ENCODE peak calls at places on chromosomes 1 and 21, in nine cellular contexts. L is K562, F is tibial nerve, M is sigmoid colon, B is ovary, H is suprapubic skin, T is HepG2, U is A549, Y is SK-N-SH. N is an unnamed sample.

GRCh38 chr21:45889961-45890360 is 91.6 kb upstream of the COL6A1 start:
- DNase-seq in L (no peak), F (no peak), M (no peak), B (no peak), H (no peak), T (no peak), U (no peak), Y (no peak), N (no peak)

GRCh38 chr1:113021430-113022085 is 51.4 kb upstream of the LRIG2 start:
- DNase-seq in L (peak; percentile 31), F (no peak), M (no peak), B (no peak), H (no peak), T (peak; percentile 74), U (no peak), Y (no peak), N (no peak)

GRCh38 chr21:39175154-39175553 is 8.1 kb downstream of the PSMG1 start:
- DNase-seq in L (no peak), F (no peak), M (no peak), B (no peak), H (no peak), T (no peak), U (no peak), Y (no peak), N (no peak)

GRCh38 chr1:177490240-177490639 is 319.5 kb downstream of the BRINP2 start:
- DNase-seq in L (no peak), F (no peak), M (no peak), B (no peak), H (no peak), T (no peak), U (no peak), Y (no peak), N (no peak)

GRCh38 chr1:202623075-202623474 is 87.2 kb downstream of the SYT2 start:
- DNase-seq in L (peak; percentile 65), F (no peak), M (peak; percentile 85), B (peak; percentile 57), H (no peak), T (no peak), U (no peak), Y (no peak), N (no peak)

GRCh38 chr21:45510466-45510955 is 31.7 kb downstream of the SLC19A1 start:
- DNase-seq in L (no peak), F (no peak), M (peak; percentile 60), B (peak; percentile 30), H (peak; percentile 53), T (no peak), U (no peak), Y (no peak), N (no peak)

GRCh38 chr21:15071012-15071411 is 6.2 kb upstream of the NRIP1 start:
- DNase-seq in L (no peak), F (no peak), M (no peak), B (no peak), H (no peak), T (no peak), U (no peak), Y (no peak), N (no peak)

GRCh38 chr1:235597867-235598553 is 51.6 kb downstream of the GNG4 start:
- DNase-seq in L (peak; percentile 40), F (no peak), M (no peak), B (no peak), H (no peak), T (peak; percentile 27), U (peak; percentile 58), Y (no peak), N (no peak)

GRCh38 chr1:17239420-17239819 is 9.5 kb upstream of the PADI3 start:
- DNase-seq in L (peak; percentile 85), F (no peak), M (no peak), B (no peak), H (no peak), T (peak; percentile 45), U (peak; percentile 79), Y (peak; percentile 87), N (peak; percentile 54)

GRCh38 chr1:65281846-65282245 is 27.5 kb upstream of the DNAJC6 start:
- DNase-seq in L (no peak), F (no peak), M (no peak), B (no peak), H (no peak), T (no peak), U (no peak), Y (no peak), N (no peak)

GRCh38 chr21:45900034-45900868 is 81.3 kb upstream of the COL6A1 start:
- DNase-seq in L (no peak), F (no peak), M (no peak), B (no peak), H (peak; percentile 51), T (no peak), U (no peak), Y (no peak), N (no peak)

GRCh38 chr1:156600733-156601121 is 552 bp downstream of the GPATCH4 start:
- DNase-seq in L (no peak), F (no peak), M (no peak), B (no peak), H (no peak), T (no peak), U (no peak), Y (no peak), N (no peak)

GRCh38 chr1:156598125-156598524 is 3.2 kb downstream of the GPATCH4 start:
- DNase-seq in L (no peak), F (no peak), M (peak; percentile 15), B (no peak), H (no peak), T (no peak), U (no peak), Y (no peak), N (no peak)

GRCh38 chr1:156601122-156601830 is at the start of gene GPATCH4:
- DNase-seq in L (peak; percentile 75), F (peak; percentile 50), M (peak; percentile 91), B (peak; percentile 79), H (peak; percentile 90), T (peak; percentile 73), U (peak; percentile 89), Y (peak; percentile 77), N (peak; percentile 79)

GRCh38 chr1:156598731-156599432 is 2.4 kb downstream of the GPATCH4 start:
- DNase-seq in L (no peak), F (no peak), M (no peak), B (no peak), H (no peak), T (no peak), U (no peak), Y (no peak), N (no peak)

GRCh38 chr1:156599811-156600210 is 1.5 kb downstream of the GPATCH4 start:
- DNase-seq in L (no peak), F (no peak), M (no peak), B (no peak), H (no peak), T (peak; percentile 44), U (peak; percentile 60), Y (no peak), N (no peak)
- TF ChIP-seq EP300 in L (no peak), F (no peak), M (no peak), B (no peak), H (no peak), T (no peak), U (no peak), Y (no peak), N (no peak)

DNA sequence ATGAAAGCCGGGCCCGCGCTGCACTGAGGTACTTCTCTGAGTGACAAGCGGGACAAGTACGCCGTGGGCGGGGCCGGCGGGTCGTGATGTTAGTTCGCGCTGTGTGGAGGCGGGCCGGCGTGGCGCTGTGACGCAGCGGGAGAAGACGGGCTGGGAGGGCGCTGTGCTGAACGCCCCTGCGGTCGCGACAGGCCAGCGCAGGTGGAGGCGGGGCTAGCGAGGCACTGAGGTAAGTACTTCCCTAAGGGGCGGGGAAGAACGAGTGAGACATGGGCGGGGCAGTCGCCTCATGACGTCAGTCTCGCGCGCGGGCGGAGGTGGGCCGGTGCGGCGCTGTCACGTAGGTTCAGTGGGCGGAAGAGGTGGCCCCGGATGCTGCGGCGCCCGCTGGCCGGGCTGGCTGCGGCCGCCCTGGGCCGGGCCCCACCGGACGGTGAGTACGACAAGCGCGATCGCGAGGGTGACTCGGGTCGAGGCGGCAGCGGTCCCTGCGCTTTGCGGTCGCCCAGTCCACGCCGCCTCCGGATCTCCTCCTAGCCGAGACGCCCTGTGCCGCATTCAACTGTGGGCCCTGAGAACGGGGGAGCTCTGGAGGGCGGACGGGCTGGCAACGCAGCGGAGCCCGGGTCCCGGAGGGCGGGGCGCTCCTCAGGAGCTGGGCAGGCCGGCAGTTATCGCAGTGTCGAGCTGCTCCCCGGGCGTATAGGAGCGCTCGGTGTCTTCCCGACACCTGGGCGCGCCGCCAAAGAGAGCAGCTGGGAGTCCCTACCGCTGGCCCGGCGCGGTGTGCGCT is at the start of gene GUK1:
- DNase-seq in L (peak; percentile 98), F (peak; percentile 99), M (peak; percentile 100), B (peak; percentile 99), H (peak; percentile 100), T (peak; percentile 96), U (peak; percentile 97), Y (peak; percentile 97), N (peak; percentile 100)
- TF ChIP-seq CTCF in L (peak; percentile 49), F (peak; percentile 10), M (no peak), B (peak; percentile 55), H (peak; percentile 39), T (peak; percentile 83), U (peak; percentile 19), Y (no peak), N (peak; percentile 17)

DNA sequence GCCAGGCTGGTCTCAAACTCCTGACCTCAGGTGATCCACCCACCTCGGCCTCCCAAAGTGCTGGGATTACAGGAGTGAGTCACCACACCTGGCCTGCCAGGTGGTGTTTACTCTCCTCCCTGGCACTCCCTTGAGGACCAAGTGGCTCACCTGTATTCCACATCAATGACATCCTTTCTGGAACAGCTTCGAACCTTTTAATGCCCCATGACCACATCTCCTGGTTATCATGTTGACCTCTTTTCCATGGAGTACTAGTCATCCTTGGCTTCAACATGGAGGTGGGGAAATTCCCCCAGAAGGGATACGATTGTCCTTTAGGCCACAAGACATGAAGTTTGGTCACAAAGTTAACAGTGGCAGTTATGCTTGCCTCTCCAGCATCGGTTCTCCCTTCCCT is 66.9 kb downstream of the CDC7 start:
- DNase-seq in L (no peak), F (no peak), M (no peak), B (no peak), H (no peak), T (no peak), U (no peak), Y (no peak), N (no peak)
- TF ChIP-seq EP300 in L (no peak), F (no peak), M (no peak), B (no peak), H (no peak), T (no peak), U (no peak), Y (no peak), N (no peak)

GRCh38 chr1:229268505-229268904 is 2.4 kb upstream of the RAB4A start:
- DNase-seq in L (no peak), F (no peak), M (no peak), B (no peak), H (no peak), T (no peak), U (no peak), Y (no peak), N (no peak)

GRCh38 chr1:229270547-229271447 is at the start of gene RAB4A:
- DNase-seq in L (peak; percentile 99), F (peak; percentile 46), M (peak; percentile 92), B (peak; percentile 87), H (peak; percentile 87), T (peak; percentile 85), U (peak; percentile 70), Y (peak; percentile 99), N (peak; percentile 92)

GRCh38 chr1:229272164-229273158 is 1.6 kb downstream of the RAB4A start:
- DNase-seq in L (no peak), F (no peak), M (no peak), B (no peak), H (no peak), T (no peak), U (no peak), Y (no peak), N (no peak)

GRCh38 chr1:229273507-229274232 is 2.8 kb downstream of the RAB4A start:
- DNase-seq in L (no peak), F (no peak), M (no peak), B (no peak), H (no peak), T (peak; percentile 99), U (no peak), Y (no peak), N (no peak)

GRCh38 chr1:229271448-229272120 is 673 bp downstream of the RAB4A start:
- DNase-seq in L (peak; percentile 57), F (no peak), M (no peak), B (no peak), H (no peak), T (peak; percentile 28), U (no peak), Y (no peak), N (peak; percentile 50)
- TF ChIP-seq CTCF in L (no peak), F (no peak), M (no peak), B (no peak), H (no peak), T (no peak), U (peak; percentile 48), Y (peak; percentile 47), N (no peak)

N was measured in transverse colon.